ENCODE peak calls at places on chromosomes 3 and 15, in six cellular contexts. P is HepG2, O is K562, T is WTC11, G is GM12878, E is H1. J is an unnamed sample.

GRCh38 chr3:85821130-85821756 is 862.5 kb downstream of the CADM2 start:
- DNase-seq in P (peak), O (no peak), T (peak), G (no peak), E (peak), J (peak)

GRCh38 chr3:65971281-65972252 is 67.2 kb downstream of the MAGI1 start:
- DNase-seq in P (no peak), O (no peak), T (no peak), G (no peak), E (no peak), J (no peak)

GRCh38 chr15:71337197-71337845 is 222.1 kb downstream of the THSD4 start:
- DNase-seq in P (no peak), O (no peak), T (peak), G (no peak), E (no peak), J (peak)

GRCh38 chr3:1190576-1190975 is 97.8 kb downstream of the CNTN6 start:
- DNase-seq in P (no peak), O (no peak), T (no peak), G (no peak), E (no peak), J (no peak)

GRCh38 chr3:113000691-113001090 is 9.9 kb downstream of the GTPBP8 start:
- DNase-seq in P (no peak), O (no peak), T (no peak), G (no peak), E (no peak), J (no peak)

GRCh38 chr15:33994005-33994615 is 25.8 kb downstream of the CHRM5 start:
- DNase-seq in P (peak), O (no peak), T (peak), G (no peak), E (peak), J (peak)

GRCh38 chr3:31671976-31672375 is 139.3 kb downstream of the STT3B start:
- DNase-seq in P (no peak), O (no peak), T (no peak), G (no peak), E (no peak), J (no peak)

GRCh38 chr3:152719264-152719663 is 115.7 kb upstream of the P2RY1 start:
- DNase-seq in P (no peak), O (no peak), T (no peak), G (no peak), E (no peak), J (no peak)

GRCh38 chr3:66507631-66508260 is 6.9 kb upstream of the LRIG1 start:
- DNase-seq in P (no peak), O (no peak), T (no peak), G (no peak), E (no peak), J (no peak)

GRCh38 chr15:50458301-50458700 is 34.1 kb downstream of the USP8 start:
- DNase-seq in P (no peak), O (no peak), T (no peak), G (no peak), E (no peak), J (no peak)

GRCh38 chr3:137046746-137047145 is 89.0 kb downstream of the IL20RB start:
- DNase-seq in P (no peak), O (no peak), T (no peak), G (no peak), E (no peak), J (no peak)

GRCh38 chr15:57321973-57322601 is 54.2 kb upstream of the CGNL1 start:
- DNase-seq in P (no peak), O (peak), T (no peak), G (no peak), E (no peak), J (peak)

GRCh38 chr3:56878046-56878445 is 76.3 kb upstream of the ARHGEF3 start:
- DNase-seq in P (no peak), O (no peak), T (no peak), G (no peak), E (no peak), J (peak)

GRCh38 chr15:31482122-31482922 is 155.7 kb downstream of the KLF13 start:
- DNase-seq in P (no peak), O (no peak), T (no peak), G (no peak), E (no peak), J (peak)

GRCh38 chr15:99412082-99412481 is 153.7 kb upstream of the MEF2A start:
- DNase-seq in P (no peak), O (no peak), T (no peak), G (no peak), E (no peak), J (no peak)

GRCh38 chr3:194009892-194010533 is 125.9 kb upstream of the HES1 start:
- DNase-seq in P (no peak), O (no peak), T (peak), G (no peak), E (no peak), J (peak)

GRCh38 chr15:38254065-38254883 is 1.6 kb downstream of the SPRED1 start:
- DNase-seq in P (peak), O (peak), T (no peak), G (peak), E (no peak), J (no peak)

GRCh38 chr3:4670352-4670751 is 177.2 kb downstream of the ITPR1 start:
- DNase-seq in P (peak), O (peak), T (peak), G (no peak), E (no peak), J (peak)

GRCh38 chr3:172103724-172104123 is 64.3 kb downstream of the FNDC3B start:
- DNase-seq in P (no peak), O (no peak), T (no peak), G (no peak), E (no peak), J (no peak)

GRCh38 chr3:117534138-117534537 is 824.6 kb downstream of the TUSC7 start:
- DNase-seq in P (no peak), O (no peak), T (no peak), G (no peak), E (no peak), J (no peak)

GRCh38 chr3:126546013-126546412 is 12.7 kb downstream of the C3orf22 start:
- DNase-seq in P (no peak), O (no peak), T (peak), G (no peak), E (no peak), J (no peak)

GRCh38 chr15:100994597-100995446 is 75.7 kb downstream of the LRRK1 start:
- DNase-seq in P (no peak), O (no peak), T (no peak), G (no peak), E (no peak), J (peak)

GRCh38 chr3:169664034-169664820 is 715 bp upstream of the MECOM start:
- DNase-seq in P (no peak), O (no peak), T (no peak), G (no peak), E (no peak), J (peak)

GRCh38 chr3:177642482-177643163 is 445.3 kb upstream of the TBL1XR1 start:
- DNase-seq in P (no peak), O (no peak), T (no peak), G (no peak), E (no peak), J (no peak)

GRCh38 chr3:20930034-20930433 is 744.0 kb upstream of the SGO1 start:
- DNase-seq in P (no peak), O (peak), T (peak), G (no peak), E (no peak), J (peak)

GRCh38 chr3:71984843-71985594 is 200.1 kb upstream of the PROK2 start:
- DNase-seq in P (no peak), O (no peak), T (no peak), G (peak), E (no peak), J (no peak)

GRCh38 chr3:71989165-71989564 is 204.2 kb upstream of the PROK2 start:
- DNase-seq in P (no peak), O (no peak), T (no peak), G (no peak), E (no peak), J (no peak)

GRCh38 chr3:71990545-71990944 is 205.6 kb upstream of the PROK2 start:
- DNase-seq in P (no peak), O (no peak), T (no peak), G (no peak), E (no peak), J (no peak)

GRCh38 chr3:71987089-71987735 is 202.3 kb upstream of the PROK2 start:
- DNase-seq in P (peak), O (no peak), T (peak), G (no peak), E (no peak), J (peak)

GRCh38 chr3:71987828-71988227 is 202.9 kb upstream of the PROK2 start:
- DNase-seq in P (no peak), O (no peak), T (no peak), G (no peak), E (no peak), J (no peak)
- TF ChIP-seq CREB1 in P (no peak), O (no peak), T (no peak), G (no peak), E (no peak), J (no peak)

DNA sequence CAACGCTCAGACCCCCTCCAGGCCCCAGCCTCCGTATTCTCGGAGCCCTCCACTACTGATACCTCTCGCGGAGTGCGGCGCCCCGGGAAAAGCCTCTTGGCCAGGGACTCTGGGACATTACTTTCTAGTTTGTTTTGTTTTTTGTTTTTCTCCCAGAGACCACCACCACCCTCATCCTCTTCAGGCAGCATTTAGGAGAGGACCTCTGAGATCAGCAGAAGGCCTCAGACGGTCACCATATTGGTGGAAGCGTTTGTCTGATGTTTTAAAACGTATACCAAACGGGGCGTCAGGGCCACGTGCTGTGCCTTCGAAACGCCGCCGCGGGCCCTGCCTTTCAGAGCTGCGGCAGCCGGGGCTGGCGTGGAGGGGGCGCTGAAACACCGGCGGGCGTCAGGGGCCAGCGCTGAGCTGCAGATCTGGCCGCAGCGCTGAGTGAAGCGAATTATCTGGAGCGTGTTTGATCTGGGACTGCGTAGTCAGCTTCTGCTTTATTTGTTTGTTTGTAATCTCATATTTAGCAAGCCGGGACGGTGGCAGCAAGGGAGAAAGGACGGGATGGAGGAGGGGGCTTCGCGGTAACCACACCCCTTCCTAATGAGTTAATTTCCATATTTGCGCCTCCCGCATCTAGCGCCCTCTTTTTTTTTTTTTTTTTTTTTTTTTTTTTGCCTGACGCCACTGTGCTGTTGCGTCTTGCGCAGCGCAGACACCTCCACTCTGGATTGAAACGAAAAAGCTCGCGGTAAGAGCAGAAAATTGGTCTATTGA is 14.8 kb downstream of the SOX2 start:
- DNase-seq in P (no peak), O (no peak), T (peak), G (no peak), E (no peak), J (peak)
- TF ChIP-seq CREB1 in P (no peak), O (no peak), T (peak), G (no peak), E (no peak), J (peak)

DNA sequence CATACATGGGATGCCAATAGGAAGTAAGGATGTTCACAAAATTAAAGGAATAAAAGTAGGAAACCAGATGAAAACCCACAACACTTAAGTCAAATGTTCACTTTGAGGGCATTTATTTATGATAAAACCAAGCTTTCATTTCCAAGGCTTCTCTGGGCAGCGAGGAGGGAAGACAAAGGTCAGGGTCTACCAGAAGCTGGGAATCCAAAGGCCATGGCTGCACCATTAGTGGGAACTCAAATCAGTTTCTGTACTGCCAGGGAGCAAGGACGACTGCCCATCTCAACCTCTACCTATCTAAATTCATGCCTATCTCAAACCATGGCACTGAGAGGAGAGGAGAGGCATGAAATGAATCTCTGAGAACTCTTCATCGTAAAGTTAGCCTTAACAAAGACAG is 22.6 kb downstream of the PBRM1 start:
- DNase-seq in P (no peak), O (no peak), T (no peak), G (no peak), E (no peak), J (no peak)
- TF ChIP-seq CREB1 in P (no peak), O (no peak), T (no peak), G (no peak), E (no peak), J (no peak)

DNA sequence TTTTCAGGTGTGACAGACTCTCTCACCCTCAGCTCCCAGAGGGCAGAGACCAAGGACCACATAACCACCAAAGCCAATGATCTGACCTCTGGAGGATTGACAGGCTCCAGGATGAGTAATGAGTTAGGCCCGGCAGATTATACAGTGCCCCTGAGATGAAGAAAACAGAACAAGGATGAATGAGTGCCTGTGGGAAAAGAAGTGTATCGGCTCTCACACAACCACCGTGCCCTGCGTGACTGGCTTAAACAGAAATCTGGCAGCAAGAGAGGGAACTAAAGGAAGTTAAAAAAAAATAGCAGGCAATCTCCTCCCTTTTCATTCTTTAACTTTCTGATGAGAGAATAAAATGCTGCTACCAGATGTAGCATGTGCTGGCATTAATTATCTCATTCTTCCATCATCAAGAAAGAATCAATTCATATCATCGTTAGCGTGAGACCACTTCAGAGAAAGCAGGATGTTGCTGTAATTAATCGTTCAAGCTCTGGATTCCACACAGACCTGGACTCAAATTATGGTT is 227.5 kb upstream of the COL8A1 start:
- DNase-seq in P (no peak), O (no peak), T (no peak), G (peak), E (no peak), J (no peak)
- TF ChIP-seq CREB1 in P (no peak), O (no peak), T (no peak), G (no peak), E (no peak), J (no peak)

GRCh38 chr3:129195731-129196256 is 12.1 kb upstream of the CNBP start:
- DNase-seq in P (peak), O (peak), T (no peak), G (no peak), E (no peak), J (no peak)
- TF ChIP-seq CREB1 in P (no peak), O (no peak), T (no peak), G (no peak), E (no peak), J (no peak)

GRCh38 chr15:23801881-23802280 is 114.8 kb upstream of the NDN start:
- DNase-seq in P (no peak), O (no peak), T (no peak), G (no peak), E (no peak), J (no peak)

DNA sequence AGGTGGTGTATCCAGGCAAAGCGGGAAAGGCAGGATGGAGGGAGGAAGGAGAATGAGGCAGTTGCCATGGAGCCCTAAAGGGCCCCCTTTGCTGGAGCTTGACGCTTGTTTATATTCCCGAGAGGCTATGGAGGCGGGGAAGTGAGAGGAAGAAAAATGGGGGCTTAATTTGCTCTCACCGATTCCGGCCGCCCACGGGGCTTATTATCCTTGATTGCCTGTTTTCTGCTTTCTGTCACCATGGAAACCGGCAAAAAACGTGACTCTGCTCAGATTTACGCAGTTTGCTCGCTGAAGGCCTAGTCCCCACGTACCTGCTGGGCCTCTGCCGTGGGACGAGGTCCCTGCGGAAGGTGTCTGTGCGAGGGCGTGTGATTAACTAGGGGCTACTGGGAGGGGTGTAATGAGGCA is 110.6 kb upstream of the NDN start:
- DNase-seq in P (no peak), O (no peak), T (no peak), G (no peak), E (no peak), J (peak)
- TF ChIP-seq CREB1 in P (no peak), O (no peak), T (no peak), G (no peak), E (no peak), J (no peak)

GRCh38 chr3:61812085-61812484 is 250.7 kb downstream of the PTPRG start:
- DNase-seq in P (no peak), O (no peak), T (no peak), G (no peak), E (no peak), J (no peak)

GRCh38 chr3:61810953-61811497 is 249.7 kb downstream of the PTPRG start:
- DNase-seq in P (peak), O (no peak), T (no peak), G (no peak), E (no peak), J (no peak)

GRCh38 chr3:61812517-61812916 is 251.1 kb downstream of the PTPRG start:
- DNase-seq in P (no peak), O (no peak), T (no peak), G (no peak), E (no peak), J (no peak)

GRCh38 chr3:61809879-61810278 is 248.5 kb downstream of the PTPRG start:
- DNase-seq in P (no peak), O (no peak), T (no peak), G (no peak), E (no peak), J (no peak)

DNA sequence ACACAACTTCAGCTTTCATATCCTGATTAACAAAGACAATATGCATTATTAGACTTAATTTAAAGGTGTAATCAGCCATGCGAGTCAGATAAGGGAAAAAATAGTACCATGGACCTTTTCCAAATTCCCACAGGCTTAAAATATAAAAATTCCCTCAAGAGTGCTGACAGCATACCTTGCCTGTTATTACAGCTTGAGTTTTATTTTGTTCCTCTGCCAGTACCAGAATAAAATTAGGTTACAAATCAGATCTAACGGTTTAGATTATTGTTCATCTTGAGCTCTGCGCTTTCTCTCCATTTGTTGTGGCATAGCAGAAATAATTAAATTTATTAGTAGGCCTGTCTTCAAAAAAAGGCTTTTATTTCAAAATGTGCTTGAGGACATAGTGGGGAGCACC is 250.3 kb downstream of the PTPRG start:
- DNase-seq in P (no peak), O (no peak), T (no peak), G (no peak), E (no peak), J (no peak)
- TF ChIP-seq CREB1 in P (no peak), O (no peak), T (no peak), G (no peak), E (no peak), J (no peak)

J was measured in GM23338.